ENCODE peak calls at places on chromosomes 3 and 15, in eight cellular contexts. P is psoas muscle, V is right lobe of liver, J is upper lobe of right lung, G is mammary epithelial cell, M is gastrocnemius medialis, Q is brain microvascular endothelial cell, U is AG04450. Z is an unnamed sample. For H3K27me3, the result is how much of the 10 kb centered on the place peaks cover.

GRCh38 chr3:194286747-194287146 is 64.4 kb downstream of the CPN2 start:
- DNase-seq in P (no peak), V (no peak), J (peak), G (no peak), M (no peak), Q (no peak), U (no peak), Z (no peak)

GRCh38 chr15:101013769-101014223 is 94.6 kb downstream of the LRRK1 start:
- DNase-seq in P (no peak), V (no peak), J (no peak), G (no peak), M (no peak), Q (no peak), U (no peak), Z (peak)

GRCh38 chr3:23807161-23808015 is 1.6 kb downstream of the UBE2E1 start:
- DNase-seq in P (no peak), V (no peak), J (no peak), G (peak), M (no peak), Q (no peak), U (no peak), Z (no peak)

GRCh38 chr3:169604568-169604967 is 58.9 kb downstream of the MECOM start:
- DNase-seq in P (no peak), V (no peak), J (no peak), G (peak), M (no peak), Q (no peak), U (no peak), Z (no peak)

GRCh38 chr3:156497326-156497725 is 57.6 kb downstream of the SSR3 start:
- DNase-seq in P (no peak), V (no peak), J (no peak), G (no peak), M (no peak), Q (no peak), U (no peak), Z (no peak)

GRCh38 chr3:160038862-160039562 is 50.4 kb downstream of the IL12A start:
- DNase-seq in P (peak), V (peak), J (peak), G (no peak), M (no peak), Q (no peak), U (no peak), Z (no peak)

GRCh38 chr3:89227218-89227617 is 119.8 kb downstream of the EPHA3 start:
- DNase-seq in P (no peak), V (no peak), J (no peak), G (no peak), M (no peak), Q (peak), U (peak), Z (no peak)

GRCh38 chr3:10344944-10345575 is 24.1 kb upstream of the SEC13 start:
- DNase-seq in P (peak), V (no peak), J (no peak), G (no peak), M (no peak), Q (no peak), U (no peak), Z (no peak)

GRCh38 chr3:12954891-12955650 is 113.7 kb upstream of the RPL32 start:
- DNase-seq in P (peak), V (peak), J (peak), G (peak), M (peak), Q (no peak), U (no peak), Z (peak)

GRCh38 chr15:38145671-38146111 is 106.9 kb upstream of the SPRED1 start:
- DNase-seq in P (no peak), V (no peak), J (no peak), G (no peak), M (no peak), Q (no peak), U (no peak), Z (no peak)

GRCh38 chr3:140420621-140421357 is 257.1 kb upstream of the TRIM42 start:
- DNase-seq in P (no peak), V (no peak), J (no peak), G (no peak), M (no peak), Q (peak), U (peak), Z (no peak)

GRCh38 chr15:65512189-65512588 is 5.3 kb downstream of the DPP8 start:
- DNase-seq in P (no peak), V (no peak), J (no peak), G (no peak), M (no peak), Q (no peak), U (no peak), Z (peak)

GRCh38 chr15:31473384-31474058 is 146.9 kb downstream of the KLF13 start:
- DNase-seq in P (no peak), V (no peak), J (no peak), G (no peak), M (no peak), Q (no peak), U (no peak), Z (peak)

GRCh38 chr15:74841761-74842385 is 1.1 kb downstream of the ULK3 start:
- DNase-seq in P (no peak), V (no peak), J (no peak), G (no peak), M (no peak), Q (no peak), U (no peak), Z (no peak)

GRCh38 chr3:67083277-67083676 is 85.2 kb downstream of the KBTBD8 start:
- DNase-seq in P (no peak), V (no peak), J (no peak), G (peak), M (no peak), Q (peak), U (no peak), Z (no peak)

GRCh38 chr3:126028096-126028495 is 55.8 kb downstream of the SLC41A3 start:
- DNase-seq in P (no peak), V (no peak), J (no peak), G (no peak), M (no peak), Q (no peak), U (no peak), Z (no peak)

GRCh38 chr3:69499899-69500316 is 114.0 kb upstream of the FRMD4B start:
- DNase-seq in P (peak), V (peak), J (peak), G (no peak), M (peak), Q (peak), U (no peak), Z (peak)

GRCh38 chr3:12758025-12758830 is 831 bp downstream of the TMEM40 start:
- DNase-seq in P (no peak), V (peak), J (no peak), G (peak), M (no peak), Q (peak), U (no peak), Z (peak)

GRCh38 chr3:20406621-20407020 is 220.6 kb upstream of the SGO1 start:
- DNase-seq in P (no peak), V (no peak), J (no peak), G (no peak), M (no peak), Q (peak), U (no peak), Z (no peak)

GRCh38 chr3:184691397-184692131 is 20.3 kb downstream of the MAGEF1 start:
- DNase-seq in P (peak), V (peak), J (no peak), G (no peak), M (no peak), Q (no peak), U (no peak), Z (no peak)

GRCh38 chr15:33846862-33847261 is 121.4 kb upstream of the CHRM5 start:
- DNase-seq in P (no peak), V (no peak), J (no peak), G (no peak), M (no peak), Q (no peak), U (no peak), Z (no peak)

GRCh38 chr3:37103103-37103815 is 71.1 kb downstream of the LRRFIP2 start:
- DNase-seq in P (no peak), V (no peak), J (no peak), G (no peak), M (no peak), Q (no peak), U (no peak), Z (no peak)

GRCh38 chr3:68915973-68916372 is 16.4 kb downstream of the TAFA4 start:
- DNase-seq in P (no peak), V (no peak), J (no peak), G (no peak), M (no peak), Q (no peak), U (no peak), Z (no peak)

GRCh38 chr3:152835311-152836102 is 576 bp downstream of the P2RY1 start:
- DNase-seq in P (peak), V (peak), J (peak), G (peak), M (peak), Q (peak), U (no peak), Z (peak)

GRCh38 chr15:101111570-101112262 is 140.1 kb downstream of the CHSY1 start:
- DNase-seq in P (no peak), V (no peak), J (no peak), G (no peak), M (no peak), Q (no peak), U (no peak), Z (no peak)

GRCh38 chr3:32972482-32973146 is 21.2 kb downstream of the CCR4 start:
- DNase-seq in P (no peak), V (no peak), J (no peak), G (no peak), M (no peak), Q (no peak), U (no peak), Z (no peak)

GRCh38 chr15:72813345-72814004 is 29.9 kb upstream of the ADPGK start:
- DNase-seq in P (no peak), V (no peak), J (no peak), G (peak), M (no peak), Q (no peak), U (no peak), Z (no peak)

GRCh38 chr3:143795849-143796248 is 52.4 kb downstream of the SLC9A9 start:
- DNase-seq in P (no peak), V (no peak), J (no peak), G (no peak), M (no peak), Q (no peak), U (no peak), Z (no peak)

GRCh38 chr15:77075528-77075927 is 4.6 kb upstream of the TSPAN3 start:
- DNase-seq in P (no peak), V (no peak), J (no peak), G (peak), M (no peak), Q (no peak), U (no peak), Z (no peak)

GRCh38 chr3:71502066-71502465 is 81.5 kb downstream of the FOXP1 start:
- DNase-seq in P (no peak), V (no peak), J (no peak), G (no peak), M (no peak), Q (no peak), U (no peak), Z (no peak)

GRCh38 chr3:187902938-187903337 is 157.7 kb upstream of the BCL6 start:
- DNase-seq in P (no peak), V (no peak), J (no peak), G (no peak), M (no peak), Q (no peak), U (no peak), Z (no peak)

GRCh38 chr15:58453931-58454793 is 22.4 kb downstream of the LIPC start:
- DNase-seq in P (no peak), V (no peak), J (no peak), G (no peak), M (no peak), Q (no peak), U (no peak), Z (no peak)

GRCh38 chr15:69663441-69663840 is 210.8 kb downstream of the RPLP1 start:
- DNase-seq in P (no peak), V (no peak), J (no peak), G (no peak), M (no peak), Q (no peak), U (no peak), Z (no peak)

DNA sequence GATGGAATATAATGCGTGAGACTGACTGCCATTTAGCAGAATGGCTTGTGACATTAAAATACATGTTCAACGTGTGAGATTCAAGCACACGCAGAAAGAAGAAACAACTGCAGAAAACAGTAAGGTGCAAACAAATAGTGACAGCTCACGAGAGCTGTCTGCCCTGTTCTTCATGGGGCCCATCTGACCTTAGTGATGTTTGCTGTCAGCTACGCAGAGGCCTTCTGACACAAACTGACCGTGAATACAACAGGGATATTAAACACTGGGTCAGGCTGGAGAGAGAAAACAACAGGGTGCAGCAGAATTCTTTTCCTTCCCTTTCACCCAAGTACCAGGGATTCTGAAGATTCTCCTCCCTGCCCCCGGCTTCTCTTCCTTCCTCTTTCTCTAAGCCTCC is 2.2 kb downstream of the TNFAIP8L3 start:
- DNase-seq in P (no peak), V (no peak), J (no peak), G (no peak), M (no peak), Q (no peak), U (no peak), Z (no peak)
- H3K27me3 ChIP-seq in P (half or more), V (under half), J (under half), G (under half), M (under half), Q (under half), U (half or more), Z (under half)

GRCh38 chr3:62667714-62668113 is 207.5 kb downstream of the CADPS start:
- DNase-seq in P (no peak), V (no peak), J (no peak), G (no peak), M (no peak), Q (no peak), U (no peak), Z (no peak)
- TF ChIP-seq CTCF in P (no peak), V (no peak), J (no peak), G (peak), M (no peak), Q (no peak), U (no peak), Z (no peak)

GRCh38 chr15:91572110-91572509 is 281.4 kb upstream of the SLCO3A1 start:
- DNase-seq in P (no peak), V (no peak), J (no peak), G (peak), M (no peak), Q (peak), U (no peak), Z (no peak)
- H3K27me3 ChIP-seq in P (under half), V (under half), J (under half), G (under half), M (under half), Q (under half), U (under half), Z (under half)

GRCh38 chr3:188931531-188931930 is 240.2 kb upstream of the TPRG1 start:
- DNase-seq in P (no peak), V (no peak), J (no peak), G (no peak), M (no peak), Q (no peak), U (no peak), Z (no peak)

GRCh38 chr3:188926741-188927650 is 244.8 kb upstream of the TPRG1 start:
- DNase-seq in P (no peak), V (no peak), J (no peak), G (no peak), M (no peak), Q (no peak), U (no peak), Z (no peak)

GRCh38 chr3:188927971-188928370 is 243.8 kb upstream of the TPRG1 start:
- DNase-seq in P (no peak), V (no peak), J (no peak), G (no peak), M (no peak), Q (no peak), U (no peak), Z (no peak)

GRCh38 chr3:188926141-188926540 is 245.6 kb upstream of the TPRG1 start:
- DNase-seq in P (no peak), V (no peak), J (no peak), G (no peak), M (no peak), Q (no peak), U (no peak), Z (no peak)

GRCh38 chr3:188929138-188929537 is 242.6 kb upstream of the TPRG1 start:
- DNase-seq in P (no peak), V (no peak), J (no peak), G (peak), M (no peak), Q (no peak), U (no peak), Z (no peak)
- TF ChIP-seq CTCF in P (no peak), V (peak), J (peak), G (peak), M (no peak), Q (peak), U (peak), Z (peak)

GRCh38 chr15:78691873-78692421 is 50.9 kb upstream of the CHRNB4 start:
- DNase-seq in P (no peak), V (no peak), J (no peak), G (peak), M (no peak), Q (no peak), U (no peak), Z (no peak)
- H3K27me3 ChIP-seq in P (under half), V (under half), J (under half), G (under half), M (under half), Q (under half), U (under half), Z (under half)

DNA sequence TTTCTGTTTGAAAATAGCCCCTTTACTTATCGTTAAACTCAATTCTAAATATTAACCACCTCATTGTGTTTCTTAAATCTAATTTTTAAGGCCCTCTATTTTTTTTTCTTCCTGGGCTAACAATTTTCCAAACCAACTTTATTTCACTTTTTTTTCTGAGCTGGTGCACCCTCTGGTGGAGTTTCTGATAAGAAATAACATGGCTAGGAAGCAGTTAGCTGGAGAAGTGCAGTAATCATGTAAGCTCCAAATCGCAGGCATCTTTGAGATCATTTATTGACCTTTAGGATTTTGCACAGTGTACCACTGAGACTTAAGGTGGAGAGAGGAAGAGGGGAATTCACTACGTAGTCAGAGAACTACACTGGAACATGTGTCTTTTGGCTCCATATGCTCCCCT is 6.4 kb downstream of the TMEM207 start:
- DNase-seq in P (no peak), V (no peak), J (no peak), G (no peak), M (no peak), Q (peak), U (no peak), Z (no peak)
- TF ChIP-seq CTCF in P (no peak), V (peak), J (peak), G (peak), M (no peak), Q (peak), U (peak), Z (peak)

Z was measured in right atrium auricular region.